ENCODE peak calls at places on chromosome 5, in ten cellular contexts. F, T, S, E, D, Q, H, I, P and Y are unnamed samples.

GRCh38 chr5:132886064-132886823 is 12.8 kb downstream of the LEAP2 start:
- DNase-seq in F (no peak), Q (no peak), T (no peak), D (no peak), H (no peak), I (no peak), E (peak; percentile 22), S (no peak), P (no peak), Y (no peak)

GRCh38 chr5:61256474-61256873 is 75.6 kb upstream of the ZSWIM6 start:
- DNase-seq in P (no peak), F (no peak), E (no peak), Q (no peak), T (no peak), S (peak; percentile 56), D (peak; percentile 7), I (peak; percentile 81), H (no peak), Y (no peak)

GRCh38 chr5:78527054-78527884 is 121.3 kb downstream of the LHFPL2 start:
- DNase-seq in S (peak; percentile 54), Q (no peak), H (peak; percentile 95), F (peak; percentile 85), P (no peak), I (peak; percentile 94), T (peak; percentile 96), E (no peak), D (peak; percentile 97), Y (no peak)

GRCh38 chr5:43010956-43011355 is 29.2 kb downstream of the ANXA2R start:
- DNase-seq in F (no peak), I (no peak), P (no peak), D (no peak), E (no peak), H (no peak), S (no peak), Q (no peak), T (no peak), Y (no peak)

GRCh38 chr5:52786937-52787599 is 648 bp upstream of the ITGA1 start:
- DNase-seq in S (no peak), H (no peak), T (no peak), I (peak; percentile 35), D (peak; percentile 50), P (no peak), F (peak; percentile 20), Q (no peak), E (peak; percentile 38), Y (no peak)

GRCh38 chr5:61802456-61802855 is 470.4 kb downstream of the ZSWIM6 start:
- DNase-seq in Q (no peak), P (no peak), D (no peak), F (no peak), T (no peak), H (no peak), E (no peak), S (no peak), I (no peak), Y (no peak)

GRCh38 chr5:133063965-133064364 is 12.2 kb downstream of the HSPA4 start:
- DNase-seq in Q (no peak), H (no peak), P (no peak), S (no peak), T (peak; percentile 45), D (no peak), E (no peak), I (no peak), F (no peak), Y (no peak)

GRCh38 chr5:11171236-11171635 is 410.2 kb upstream of the DAP start:
- DNase-seq in T (no peak), S (no peak), F (no peak), E (no peak), P (no peak), H (no peak), D (no peak), Q (no peak), I (no peak), Y (no peak)

GRCh38 chr5:138603521-138603920 is 28.3 kb upstream of the HSPA9 start:
- DNase-seq in I (peak; percentile 25), P (no peak), F (no peak), H (no peak), D (peak; percentile 85), Q (no peak), T (no peak), E (peak; percentile 56), S (no peak), Y (no peak)

GRCh38 chr5:138725153-138725884 is 27.9 kb upstream of the CTNNA1 start:
- DNase-seq in I (peak; percentile 84), T (peak; percentile 65), F (peak; percentile 92), Q (peak; percentile 34), D (peak; percentile 68), H (peak; percentile 61), E (peak; percentile 23), S (peak; percentile 46), P (peak; percentile 24), Y (no peak)

DNA sequence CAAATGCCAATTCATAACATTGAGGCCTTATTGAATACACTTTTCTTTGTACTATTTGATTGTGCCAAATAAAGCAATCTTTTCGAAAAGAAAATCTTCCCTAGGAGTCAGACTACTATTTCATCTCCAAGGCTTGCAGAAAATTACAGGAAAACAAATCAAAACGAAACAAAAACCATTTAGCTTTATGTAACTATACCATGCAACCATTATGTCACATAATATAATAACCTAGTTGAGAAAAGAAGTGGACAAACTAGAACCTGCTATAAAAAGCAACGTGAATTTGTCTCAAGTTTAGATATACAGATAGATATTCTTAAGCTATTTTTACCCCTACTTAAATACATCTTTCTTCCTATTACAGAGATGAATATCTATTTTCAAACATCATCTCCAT is 18.0 kb downstream of the HTR4 start:
- DNase-seq in E (no peak), D (no peak), P (no peak), F (no peak), I (no peak), H (no peak), S (no peak), T (no peak), Q (no peak), Y (no peak)
- TF ChIP-seq CTCF in E (no peak), D (no peak), P (no peak), F (no peak), I (no peak), H (no peak), S (no peak), T (no peak), Q (no peak), Y (no peak)

GRCh38 chr5:117454716-117455212 is 880.1 kb upstream of the SEMA6A start:
- DNase-seq in T (no peak), E (peak; percentile 70), S (peak; percentile 18), D (peak; percentile 17), P (peak; percentile 22), F (peak; percentile 45), H (peak; percentile 61), I (no peak), Q (no peak), Y (no peak)

GRCh38 chr5:117461403-117461802 is 886.8 kb upstream of the SEMA6A start:
- DNase-seq in F (no peak), I (no peak), T (no peak), Q (no peak), D (no peak), P (no peak), S (no peak), E (peak; percentile 5), H (no peak), Y (no peak)

DNA sequence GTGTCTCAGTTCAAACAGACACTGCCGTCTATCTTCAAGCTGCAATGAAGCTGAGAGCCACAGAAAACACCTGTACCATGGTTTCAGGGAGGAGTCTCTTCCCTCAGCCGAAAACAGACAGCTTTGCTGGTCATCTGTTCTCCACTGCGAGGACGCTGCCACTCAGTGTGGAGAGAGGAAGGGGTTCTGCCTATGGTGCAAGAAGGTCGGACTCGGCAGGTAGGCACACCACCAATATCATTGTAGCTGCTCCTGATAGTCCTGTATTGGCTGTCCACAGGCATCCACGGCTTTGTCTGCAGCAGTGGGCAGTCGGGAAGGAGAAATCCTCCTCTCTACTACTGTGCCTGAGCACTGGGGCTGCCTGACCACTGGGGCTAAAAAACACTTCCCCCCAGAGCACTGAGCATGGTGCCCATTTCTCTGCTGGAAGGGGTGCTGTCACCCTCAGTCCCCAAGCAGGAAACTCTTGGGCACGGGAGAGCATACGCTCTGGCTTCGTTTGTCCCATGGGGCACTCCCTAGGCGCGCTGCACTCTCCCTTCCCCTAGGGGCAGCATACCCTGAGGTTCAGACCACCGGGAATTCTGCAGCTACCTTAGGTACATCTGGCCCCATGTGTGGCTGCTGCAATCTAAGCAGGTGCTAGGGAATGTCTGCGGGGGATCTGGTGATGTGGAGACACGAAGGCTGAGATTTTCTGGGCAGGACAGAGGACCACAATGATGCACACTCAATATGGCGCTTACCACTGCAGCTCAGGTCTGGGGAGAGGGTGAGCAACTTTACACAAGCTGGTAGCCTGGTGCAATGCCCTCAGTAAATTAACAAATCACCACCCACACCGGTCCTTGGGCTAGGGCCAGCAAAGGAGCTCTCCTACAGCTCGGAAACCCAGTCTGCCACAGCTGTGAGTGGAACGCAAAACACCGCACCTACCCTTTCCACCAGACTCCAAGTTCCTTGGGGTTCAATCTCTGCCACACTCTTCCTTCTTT is 880.9 kb upstream of the SEMA6A start:
- DNase-seq in F (peak; percentile 9), Q (no peak), E (peak; percentile 6), I (no peak), T (no peak), P (no peak), D (no peak), H (no peak), S (no peak), Y (no peak)
- TF ChIP-seq CTCF in F (no peak), Q (no peak), E (peak; percentile 15), I (no peak), T (peak; percentile 14), P (no peak), D (peak; percentile 25), H (no peak), S (peak; percentile 14), Y (peak; percentile 11)

GRCh38 chr5:177457239-177458121 is 10.9 kb downstream of the PRR7 start:
- DNase-seq in Q (no peak), T (peak; percentile 94), H (peak; percentile 93), D (peak; percentile 99), I (peak; percentile 95), P (peak; percentile 85), E (peak; percentile 96), S (peak; percentile 72), F (peak; percentile 99), Y (peak; percentile 48)
- TF ChIP-seq CTCF in Q (peak; percentile 87), T (peak; percentile 52), H (peak; percentile 53), D (peak; percentile 72), I (peak; percentile 81), P (peak; percentile 61), E (peak; percentile 59), S (peak; percentile 64), F (peak; percentile 56), Y (no peak)

DNA sequence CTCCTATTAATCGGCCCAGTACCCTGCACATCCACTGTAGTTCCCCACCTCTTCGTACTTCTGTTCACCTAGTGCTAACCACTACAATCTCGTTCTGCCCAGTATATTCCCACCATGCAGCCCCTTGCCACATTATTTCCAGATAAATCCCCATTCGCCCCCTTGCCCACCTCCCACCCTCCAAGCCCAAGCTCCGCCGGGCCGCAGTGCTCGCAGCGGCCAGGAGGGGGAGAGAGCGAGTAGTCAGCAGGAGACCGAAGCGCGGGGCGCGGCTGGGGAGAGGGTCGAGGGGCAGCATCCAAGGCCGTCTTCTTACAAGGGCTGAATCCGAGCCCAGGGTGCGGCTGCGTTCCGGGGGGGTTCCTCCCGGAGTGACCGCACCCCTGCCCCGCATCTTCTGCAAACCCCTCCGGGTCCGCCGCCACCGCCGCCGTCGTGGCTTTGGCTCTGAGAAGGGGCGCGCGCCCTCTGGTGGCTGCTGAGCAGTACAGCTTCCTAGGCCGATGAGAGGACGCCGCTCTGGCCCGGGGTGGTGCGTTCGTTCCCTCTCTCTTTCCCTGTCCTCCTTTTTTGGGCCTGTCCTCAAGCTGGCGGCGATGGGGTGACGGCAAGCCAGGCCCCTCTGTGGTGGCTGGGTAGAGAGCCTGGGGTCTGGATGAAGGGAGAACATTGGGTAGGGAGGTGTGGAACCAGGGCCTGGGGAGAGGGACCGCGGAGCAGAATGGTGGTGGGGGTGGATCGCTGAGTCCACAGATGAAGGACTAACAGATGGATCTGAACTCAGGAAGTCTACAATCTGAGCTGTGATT is 30.0 kb upstream of the PSD2 start:
- DNase-seq in P (peak; percentile 90), F (peak; percentile 87), E (peak; percentile 86), S (peak; percentile 79), Q (peak; percentile 82), I (peak; percentile 71), D (peak; percentile 74), H (no peak), T (peak; percentile 18), Y (no peak)
- TF ChIP-seq CTCF in P (peak; percentile 97), F (peak; percentile 100), E (peak; percentile 85), S (peak; percentile 97), Q (peak; percentile 100), I (peak; percentile 88), D (peak; percentile 75), H (peak; percentile 99), T (peak; percentile 48), Y (no peak)